ENCODE peak calls at places on chromosomes 6 and 20, in six cellular contexts. One of them, this sample, is unnamed.

GRCh38 chr6:104789770-104790190 is 69.9 kb downstream of the HACE1 start:
- DNase-seq in HCT116: peak
- DNase-seq in uterus: no peak
- DNase-seq in suprapubic skin: no peak
- DNase-seq in lower leg skin: no peak
- DNase-seq in ovary: no peak
- DNase-seq in this sample: no peak

GRCh38 chr20:58645277-58645968 is 5.7 kb upstream of the STX16 start:
- DNase-seq in HCT116: no peak
- DNase-seq in ovary: no peak
- DNase-seq in lower leg skin: peak
- DNase-seq in uterus: no peak
- DNase-seq in suprapubic skin: peak
- DNase-seq in this sample: no peak

GRCh38 chr20:5073154-5074049 is 46.4 kb downstream of the PCNA start:
- DNase-seq in uterus: peak
- DNase-seq in HCT116: peak
- DNase-seq in lower leg skin: peak
- DNase-seq in ovary: peak
- DNase-seq in suprapubic skin: peak
- DNase-seq in this sample: peak

GRCh38 chr20:33209789-33210188 is 7.4 kb upstream of the BPIFA3 start:
- DNase-seq in lower leg skin: no peak
- DNase-seq in ovary: peak
- DNase-seq in HCT116: peak
- DNase-seq in uterus: peak
- DNase-seq in suprapubic skin: no peak
- DNase-seq in this sample: peak

GRCh38 chr6:3318226-3318625 is 59.5 kb downstream of the PSMG4 start:
- DNase-seq in ovary: no peak
- DNase-seq in lower leg skin: no peak
- DNase-seq in suprapubic skin: peak
- DNase-seq in uterus: no peak
- DNase-seq in HCT116: no peak
- DNase-seq in this sample: no peak

GRCh38 chr20:823326-823902 is 10.1 kb upstream of the FAM110A start:
- DNase-seq in ovary: no peak
- DNase-seq in HCT116: no peak
- DNase-seq in suprapubic skin: no peak
- DNase-seq in uterus: no peak
- DNase-seq in lower leg skin: peak
- DNase-seq in this sample: no peak

GRCh38 chr6:109060585-109060984 is 34.1 kb downstream of the SESN1 start:
- DNase-seq in HCT116: no peak
- DNase-seq in suprapubic skin: no peak
- DNase-seq in lower leg skin: no peak
- DNase-seq in uterus: no peak
- DNase-seq in ovary: no peak
- DNase-seq in this sample: no peak

GRCh38 chr20:35344354-35344837 is 52.2 kb upstream of the FAM83C start:
- DNase-seq in ovary: peak
- DNase-seq in suprapubic skin: no peak
- DNase-seq in HCT116: no peak
- DNase-seq in uterus: peak
- DNase-seq in lower leg skin: peak
- DNase-seq in this sample: peak

GRCh38 chr6:46993846-46994245 is 48.3 kb downstream of the ADGRF1 start:
- DNase-seq in suprapubic skin: no peak
- DNase-seq in lower leg skin: no peak
- DNase-seq in HCT116: peak
- DNase-seq in uterus: no peak
- DNase-seq in ovary: no peak
- DNase-seq in this sample: no peak

GRCh38 chr6:28922004-28922840 is 1.6 kb downstream of the TRIM27 start:
- DNase-seq in ovary: no peak
- DNase-seq in HCT116: peak
- DNase-seq in suprapubic skin: no peak
- DNase-seq in uterus: no peak
- DNase-seq in lower leg skin: no peak
- DNase-seq in this sample: no peak

GRCh38 chr20:63830821-63831593 is at the start of gene ZBTB46:
- DNase-seq in ovary: peak
- DNase-seq in HCT116: no peak
- DNase-seq in lower leg skin: no peak
- DNase-seq in uterus: peak
- DNase-seq in suprapubic skin: no peak
- DNase-seq in this sample: peak

GRCh38 chr20:38727602-38728236 is 3.4 kb downstream of the SLC32A1 start:
- DNase-seq in HCT116: no peak
- DNase-seq in ovary: no peak
- DNase-seq in uterus: no peak
- DNase-seq in lower leg skin: no peak
- DNase-seq in suprapubic skin: no peak
- DNase-seq in this sample: no peak

GRCh38 chr6:88177961-88178464 is 11.9 kb upstream of the CNR1 start:
- DNase-seq in ovary: no peak
- DNase-seq in HCT116: no peak
- DNase-seq in uterus: no peak
- DNase-seq in suprapubic skin: no peak
- DNase-seq in lower leg skin: no peak
- DNase-seq in this sample: no peak

GRCh38 chr6:168164462-168165061 is 85.5 kb upstream of the FRMD1 start:
- DNase-seq in lower leg skin: peak
- DNase-seq in HCT116: no peak
- DNase-seq in suprapubic skin: peak
- DNase-seq in ovary: no peak
- DNase-seq in uterus: no peak
- DNase-seq in this sample: no peak

GRCh38 chr6:75430631-75431345 is 62.8 kb downstream of the FILIP1 start:
- DNase-seq in lower leg skin: no peak
- DNase-seq in suprapubic skin: no peak
- DNase-seq in uterus: no peak
- DNase-seq in HCT116: no peak
- DNase-seq in ovary: no peak
- DNase-seq in this sample: no peak

GRCh38 chr20:1667510-1668085 is 10.0 kb upstream of the SIRPG start:
- DNase-seq in HCT116: no peak
- DNase-seq in uterus: no peak
- DNase-seq in lower leg skin: no peak
- DNase-seq in suprapubic skin: no peak
- DNase-seq in ovary: no peak
- DNase-seq in this sample: no peak

GRCh38 chr6:162785632-162786242 is 58.0 kb downstream of the PACRG start:
- DNase-seq in ovary: no peak
- DNase-seq in suprapubic skin: no peak
- DNase-seq in HCT116: no peak
- DNase-seq in lower leg skin: no peak
- DNase-seq in uterus: no peak
- DNase-seq in this sample: peak

GRCh38 chr6:117263353-117263927 is 1.9 kb upstream of the VGLL2 start:
- DNase-seq in HCT116: no peak
- DNase-seq in suprapubic skin: no peak
- DNase-seq in lower leg skin: no peak
- DNase-seq in ovary: no peak
- DNase-seq in uterus: no peak
- DNase-seq in this sample: peak

GRCh38 chr6:15110721-15111354 is 135.0 kb upstream of the JARID2 start:
- DNase-seq in uterus: no peak
- DNase-seq in suprapubic skin: no peak
- DNase-seq in ovary: no peak
- DNase-seq in HCT116: no peak
- DNase-seq in lower leg skin: no peak
- DNase-seq in this sample: no peak

GRCh38 chr6:30685977-30686907 is at the start of gene PPP1R18:
- DNase-seq in ovary: peak
- DNase-seq in HCT116: no peak
- DNase-seq in lower leg skin: peak
- DNase-seq in uterus: peak
- DNase-seq in suprapubic skin: peak
- DNase-seq in this sample: peak
- TF ChIP-seq POLR2A in ovary: peak
- TF ChIP-seq POLR2A in HCT116: no peak
- TF ChIP-seq POLR2A in lower leg skin: no peak
- TF ChIP-seq POLR2A in uterus: no peak
- TF ChIP-seq POLR2A in suprapubic skin: no peak
- TF ChIP-seq POLR2A in this sample: peak

GRCh38 chr20:21125849-21126840 is at the start of gene KIZ:
- DNase-seq in uterus: peak
- DNase-seq in lower leg skin: peak
- DNase-seq in ovary: peak
- DNase-seq in HCT116: peak
- DNase-seq in suprapubic skin: peak
- DNase-seq in this sample: peak
- TF ChIP-seq POLR2A in uterus: peak
- TF ChIP-seq POLR2A in lower leg skin: no peak
- TF ChIP-seq POLR2A in ovary: peak
- TF ChIP-seq POLR2A in HCT116: peak
- TF ChIP-seq POLR2A in suprapubic skin: no peak
- TF ChIP-seq POLR2A in this sample: peak

GRCh38 chr20:10511507-10512231 is 76.6 kb downstream of the SLX4IP start:
- DNase-seq in suprapubic skin: peak
- DNase-seq in ovary: peak
- DNase-seq in lower leg skin: peak
- DNase-seq in uterus: peak
- DNase-seq in HCT116: peak
- DNase-seq in this sample: peak
- TF ChIP-seq POLR2A in suprapubic skin: no peak
- TF ChIP-seq POLR2A in ovary: no peak
- TF ChIP-seq POLR2A in lower leg skin: no peak
- TF ChIP-seq POLR2A in uterus: no peak
- TF ChIP-seq POLR2A in HCT116: no peak
- TF ChIP-seq POLR2A in this sample: no peak

DNA sequence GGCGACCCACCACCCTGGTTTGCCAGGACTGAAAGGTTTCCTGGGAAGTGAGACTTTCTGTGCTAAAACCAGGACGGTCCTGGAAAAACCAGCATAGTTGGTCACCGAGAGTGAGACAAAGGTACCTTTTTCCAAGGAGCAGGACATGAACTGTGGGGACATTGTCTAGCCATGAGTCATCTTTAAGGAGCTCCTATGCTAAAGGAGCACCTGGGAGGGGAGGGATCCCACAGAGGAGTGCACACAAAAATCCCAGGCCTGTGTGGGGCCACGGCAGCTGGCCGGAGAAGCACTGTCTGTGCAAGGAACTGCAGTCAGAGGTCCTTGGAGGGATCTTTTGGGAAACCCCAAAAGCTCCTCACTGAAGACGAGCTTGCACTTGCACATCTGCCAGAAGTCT is 109.1 kb upstream of the PLEKHG1 start:
- DNase-seq in lower leg skin: no peak
- DNase-seq in ovary: no peak
- DNase-seq in uterus: no peak
- DNase-seq in HCT116: peak
- DNase-seq in suprapubic skin: no peak
- DNase-seq in this sample: no peak
- TF ChIP-seq POLR2A in lower leg skin: no peak
- TF ChIP-seq POLR2A in ovary: no peak
- TF ChIP-seq POLR2A in uterus: no peak
- TF ChIP-seq POLR2A in HCT116: no peak
- TF ChIP-seq POLR2A in suprapubic skin: no peak
- TF ChIP-seq POLR2A in this sample: no peak

GRCh38 chr20:56520180-56520579 is 4.4 kb upstream of the FAM209A start:
- DNase-seq in suprapubic skin: peak
- DNase-seq in ovary: no peak
- DNase-seq in lower leg skin: peak
- DNase-seq in uterus: no peak
- DNase-seq in HCT116: no peak
- DNase-seq in this sample: no peak
- TF ChIP-seq POLR2A in suprapubic skin: no peak
- TF ChIP-seq POLR2A in ovary: no peak
- TF ChIP-seq POLR2A in lower leg skin: no peak
- TF ChIP-seq POLR2A in uterus: no peak
- TF ChIP-seq POLR2A in HCT116: no peak
- TF ChIP-seq POLR2A in this sample: no peak

DNA sequence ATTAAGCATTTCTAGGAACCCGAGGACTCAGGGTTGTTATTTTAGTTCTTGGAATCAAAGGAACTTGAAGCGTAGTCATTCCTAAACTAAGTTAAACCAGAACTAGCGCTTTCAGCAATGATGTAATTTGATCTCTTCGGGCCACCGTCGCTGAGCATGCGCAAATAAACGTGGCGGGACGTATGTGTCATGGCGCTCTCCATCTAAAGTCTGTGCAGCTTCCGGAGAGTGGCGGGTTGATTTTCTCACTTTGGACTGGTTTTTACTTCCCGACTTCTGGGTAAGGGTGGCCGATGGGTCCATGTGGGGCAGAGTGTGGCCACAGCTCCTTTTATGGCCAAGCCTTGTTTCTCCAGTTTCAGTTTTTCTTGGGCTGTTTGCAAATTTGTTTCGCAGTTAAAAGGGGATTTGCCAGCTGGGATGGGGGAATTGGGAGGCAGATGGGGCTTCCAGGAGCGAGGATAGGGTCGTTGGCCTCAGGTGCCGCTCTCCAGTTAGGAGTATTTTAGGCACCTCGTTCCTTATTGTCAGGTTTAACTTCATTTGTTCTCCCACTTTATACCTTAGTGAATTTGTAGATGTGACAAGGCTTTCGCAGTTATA is at the start of gene CDKAL1:
- DNase-seq in suprapubic skin: peak
- DNase-seq in uterus: peak
- DNase-seq in lower leg skin: peak
- DNase-seq in ovary: peak
- DNase-seq in HCT116: peak
- DNase-seq in this sample: peak
- TF ChIP-seq POLR2A in suprapubic skin: no peak
- TF ChIP-seq POLR2A in uterus: no peak
- TF ChIP-seq POLR2A in lower leg skin: no peak
- TF ChIP-seq POLR2A in ovary: peak
- TF ChIP-seq POLR2A in HCT116: peak
- TF ChIP-seq POLR2A in this sample: no peak

DNA sequence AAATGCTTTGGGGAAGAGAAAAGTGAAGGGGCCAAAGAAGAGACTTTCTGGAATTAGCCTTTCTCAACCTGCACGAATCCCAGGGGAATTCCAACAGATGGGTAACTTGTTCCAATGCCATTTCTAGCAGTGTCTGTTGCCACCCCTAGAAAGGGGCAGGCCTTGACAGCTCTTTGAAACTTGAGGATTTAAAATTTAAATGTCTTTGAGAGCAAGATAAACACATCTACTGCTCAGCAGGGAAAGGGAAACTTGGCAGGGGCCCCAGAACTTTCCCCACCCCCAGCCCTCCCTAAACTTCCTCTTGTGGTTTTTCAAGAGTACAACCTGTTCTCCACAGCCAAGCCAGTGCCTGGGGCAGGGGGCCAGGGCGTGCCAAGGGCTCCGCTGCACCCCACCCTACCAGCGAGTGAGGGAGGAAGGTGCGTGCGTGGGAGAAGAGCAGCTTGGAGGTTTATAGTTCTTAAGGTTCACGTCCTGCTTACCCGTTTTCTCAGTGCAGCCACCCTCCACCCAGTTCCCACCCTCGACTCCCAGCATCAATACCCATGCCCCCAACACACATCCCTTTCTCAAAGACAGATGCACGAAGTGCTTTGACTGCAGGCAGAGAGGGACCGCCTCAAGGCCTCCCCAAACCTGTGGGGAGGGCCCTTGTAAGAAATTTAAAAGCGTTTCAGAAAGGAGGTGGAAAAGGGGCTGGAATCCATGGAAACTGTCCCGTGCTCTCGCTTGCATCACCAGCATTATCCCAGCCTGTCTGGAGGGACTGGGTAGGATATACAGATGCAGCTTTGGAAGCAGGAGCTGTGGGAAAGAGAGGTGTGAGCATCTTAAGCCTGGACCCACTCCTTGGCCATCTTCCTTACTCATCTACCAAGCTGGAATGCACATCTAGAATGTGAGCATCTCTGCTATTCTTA is 4.5 kb upstream of the TAF8 start:
- DNase-seq in HCT116: peak
- DNase-seq in suprapubic skin: peak
- DNase-seq in uterus: peak
- DNase-seq in ovary: peak
- DNase-seq in lower leg skin: peak
- DNase-seq in this sample: peak
- TF ChIP-seq POLR2A in HCT116: no peak
- TF ChIP-seq POLR2A in suprapubic skin: no peak
- TF ChIP-seq POLR2A in uterus: peak
- TF ChIP-seq POLR2A in ovary: peak
- TF ChIP-seq POLR2A in lower leg skin: no peak
- TF ChIP-seq POLR2A in this sample: peak